ENCODE peak calls at places on chromosomes 7 and 10, in five cellular contexts. N is heart left ventricle, F is AG04450, C is mammary epithelial cell, R is HFF-Myc. M is an unnamed sample.

GRCh38 chr10:86747796-86748581 is 8.4 kb upstream of the BMPR1A start:
- DNase-seq in R (no peak), C (no peak), N (no peak), F (no peak), M (no peak)

GRCh38 chr10:1187151-1187854 is 131.1 kb downstream of the WDR37 start:
- DNase-seq in R (no peak), N (peak), F (no peak), C (peak), M (no peak)

GRCh38 chr7:22442887-22443369 is 57.1 kb downstream of the STEAP1B start:
- DNase-seq in R (no peak), F (no peak), C (no peak), N (no peak), M (no peak)

GRCh38 chr7:131493559-131493958 is 62.9 kb downstream of the PODXL start:
- DNase-seq in N (no peak), C (no peak), R (no peak), F (no peak), M (no peak)

GRCh38 chr7:66837007-66837406 is 84.0 kb upstream of the TMEM248 start:
- DNase-seq in F (no peak), C (peak), R (peak), N (peak), M (no peak)

GRCh38 chr10:13371879-13372470 is 23.9 kb upstream of the SEPHS1 start:
- DNase-seq in R (peak), N (no peak), C (peak), F (peak), M (no peak)

GRCh38 chr7:96591900-96592676 is 117.6 kb downstream of the SEM1 start:
- DNase-seq in N (no peak), R (no peak), C (no peak), F (no peak), M (no peak)

GRCh38 chr7:311131-311680 is 21.2 kb downstream of the FOXL3 start:
- DNase-seq in R (no peak), C (no peak), F (no peak), N (peak), M (no peak)

GRCh38 chr10:117131390-117132327 is 6.4 kb downstream of the VAX1 start:
- DNase-seq in F (no peak), R (no peak), C (no peak), N (no peak), M (no peak)

GRCh38 chr7:97733276-97734206 is 1.7 kb downstream of the TAC1 start:
- DNase-seq in R (no peak), F (no peak), N (no peak), C (no peak), M (no peak)

GRCh38 chr10:116775488-116776400 is 33.4 kb upstream of the HSPA12A start:
- DNase-seq in C (no peak), N (no peak), R (no peak), F (no peak), M (no peak)

GRCh38 chr10:83276971-83277370 is 862.3 kb upstream of the GHITM start:
- DNase-seq in C (no peak), R (no peak), N (no peak), F (no peak), M (no peak)

GRCh38 chr10:101588879-101589278 is 758 bp downstream of the DPCD start:
- DNase-seq in C (peak), N (no peak), F (no peak), R (no peak), M (no peak)

GRCh38 chr10:98331888-98332287 is 63.9 kb upstream of the LOXL4 start:
- DNase-seq in F (no peak), N (no peak), C (peak), R (no peak), M (no peak)

GRCh38 chr10:117299435-117299834 is 58.5 kb downstream of the SLC18A2 start:
- DNase-seq in F (no peak), N (no peak), R (no peak), C (no peak), M (no peak)

GRCh38 chr10:119654540-119654939 is 3.4 kb downstream of the BAG3 start:
- DNase-seq in F (no peak), R (no peak), C (peak), N (no peak), M (no peak)

GRCh38 chr7:123675092-123675473 is 19.4 kb downstream of the LMOD2 start:
- DNase-seq in F (no peak), R (no peak), N (no peak), C (no peak), M (peak)

GRCh38 chr7:1681581-1681980 is 11.5 kb downstream of the ELFN1 start:
- DNase-seq in C (no peak), F (no peak), N (peak), R (no peak), M (no peak)

GRCh38 chr7:2932761-2933251 is 88.7 kb upstream of the GNA12 start:
- DNase-seq in N (peak), C (no peak), F (no peak), R (no peak), M (no peak)

GRCh38 chr7:36734731-36735130 is 10.4 kb upstream of the AOAH start:
- DNase-seq in N (no peak), F (no peak), C (no peak), R (no peak), M (no peak)

GRCh38 chr7:2735744-2736143 is 47.7 kb downstream of the AMZ1 start:
- DNase-seq in C (no peak), F (no peak), N (no peak), R (no peak), M (no peak)

GRCh38 chr7:121752706-121753105 is 120.3 kb upstream of the PTPRZ1 start:
- DNase-seq in F (no peak), C (no peak), R (no peak), N (no peak), M (no peak)

GRCh38 chr7:139099181-139099947 is 10.2 kb downstream of the ZC3HAV1 start:
- DNase-seq in C (no peak), F (no peak), R (no peak), N (no peak), M (no peak)

GRCh38 chr10:4136121-4136520 is 351.1 kb upstream of the KLF6 start:
- DNase-seq in F (no peak), R (no peak), C (peak), N (no peak), M (no peak)

GRCh38 chr10:48494073-48494472 is 110.8 kb downstream of the ARHGAP22 start:
- DNase-seq in C (peak), F (no peak), R (no peak), N (no peak), M (no peak)

GRCh38 chr7:84232653-84233052 is 38.1 kb upstream of the SEMA3A start:
- DNase-seq in N (no peak), C (peak), F (peak), R (no peak), M (no peak)

GRCh38 chr10:123297175-123297574 is 143.0 kb downstream of the BUB3 start:
- DNase-seq in N (no peak), C (no peak), F (no peak), R (no peak), M (no peak)

GRCh38 chr7:54076619-54077018 is 465.6 kb upstream of the VSTM2A start:
- DNase-seq in F (no peak), N (no peak), C (peak), R (no peak), M (no peak)

GRCh38 chr10:112435013-112435619 is 11.6 kb downstream of the ZDHHC6 start:
- DNase-seq in N (no peak), F (no peak), R (peak), C (peak), M (no peak)

GRCh38 chr10:60905580-60905979 is 38.4 kb downstream of the RHOBTB1 start:
- DNase-seq in C (no peak), F (peak), R (no peak), N (peak), M (no peak)

GRCh38 chr10:70508912-70509366 is 30.4 kb downstream of the PALD1 start:
- DNase-seq in N (peak), F (no peak), R (peak), C (no peak), M (no peak)

GRCh38 chr10:64477791-64478190 is 956.6 kb downstream of the REEP3 start:
- DNase-seq in N (no peak), F (no peak), C (no peak), R (no peak), M (no peak)

GRCh38 chr10:119025336-119025735 is 4.2 kb upstream of the NANOS1 start:
- DNase-seq in C (peak), F (no peak), R (no peak), N (peak), M (no peak)

GRCh38 chr7:116075351-116076145 is 45.0 kb upstream of the TFEC start:
- DNase-seq in N (no peak), R (no peak), C (peak), F (no peak), M (no peak)

GRCh38 chr7:119472398-119473038 is 800.5 kb upstream of the KCND2 start:
- DNase-seq in R (no peak), C (no peak), F (no peak), N (no peak), M (no peak)

GRCh38 chr7:151081170-151082101 is 827 bp upstream of the FASTK start:
- DNase-seq in R (no peak), F (no peak), N (peak), C (peak), M (no peak)

GRCh38 chr7:6271694-6272371 is 591 bp downstream of the CYTH3 start:
- DNase-seq in F (no peak), R (no peak), C (no peak), N (no peak), M (no peak)

DNA sequence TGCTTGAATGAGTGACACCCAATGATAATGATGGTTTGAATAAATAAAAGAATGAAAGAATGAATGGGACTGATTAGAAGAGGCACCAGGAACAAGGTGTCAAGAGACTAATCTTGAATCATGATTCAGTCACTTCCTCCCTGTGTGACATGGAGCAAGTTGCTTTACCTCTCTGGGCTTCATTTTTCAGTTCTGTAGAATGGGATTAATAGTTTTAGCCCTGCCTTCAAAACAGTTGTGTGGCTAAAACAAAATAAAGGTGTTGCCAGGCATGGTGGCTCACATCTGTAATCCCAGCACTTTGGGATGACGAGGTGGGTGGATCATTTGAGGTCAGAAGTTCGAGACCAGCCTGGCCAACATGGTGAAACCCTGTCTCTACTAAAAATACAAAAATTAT is 37.6 kb downstream of the MYL10 start:
- DNase-seq in N (no peak), F (no peak), C (no peak), R (no peak), M (no peak)
- TF ChIP-seq CTCF in N (no peak), F (no peak), C (no peak), R (no peak), M (no peak)

GRCh38 chr7:101554584-101555268 is 74.4 kb downstream of the MYL10 start:
- DNase-seq in F (no peak), R (no peak), N (peak), C (no peak), M (no peak)
- H3K4me3 ChIP-seq in F (no peak), R (no peak), N (no peak), C (no peak), M (no peak)

GRCh38 chr7:142323706-142324105 is 65.8 kb upstream of the PRSS58 start:
- DNase-seq in R (no peak), N (no peak), F (no peak), C (peak), M (no peak)
- TF ChIP-seq CTCF in R (peak), N (peak), F (peak), C (peak), M (peak)

GRCh38 chr10:104339469-104340098 is 1.3 kb upstream of the ITPRIP start:
- DNase-seq in N (no peak), R (no peak), C (peak), F (no peak), M (peak)

GRCh38 chr10:104337985-104338735 is at the start of gene ITPRIP:
- DNase-seq in F (no peak), N (peak), C (peak), R (no peak), M (no peak)

GRCh38 chr10:104337527-104337984 is 709 bp downstream of the ITPRIP start:
- DNase-seq in F (no peak), C (peak), R (no peak), N (no peak), M (no peak)

GRCh38 chr10:104340692-104341091 is 2.4 kb upstream of the ITPRIP start:
- DNase-seq in R (no peak), C (no peak), N (no peak), F (no peak), M (no peak)

DNA sequence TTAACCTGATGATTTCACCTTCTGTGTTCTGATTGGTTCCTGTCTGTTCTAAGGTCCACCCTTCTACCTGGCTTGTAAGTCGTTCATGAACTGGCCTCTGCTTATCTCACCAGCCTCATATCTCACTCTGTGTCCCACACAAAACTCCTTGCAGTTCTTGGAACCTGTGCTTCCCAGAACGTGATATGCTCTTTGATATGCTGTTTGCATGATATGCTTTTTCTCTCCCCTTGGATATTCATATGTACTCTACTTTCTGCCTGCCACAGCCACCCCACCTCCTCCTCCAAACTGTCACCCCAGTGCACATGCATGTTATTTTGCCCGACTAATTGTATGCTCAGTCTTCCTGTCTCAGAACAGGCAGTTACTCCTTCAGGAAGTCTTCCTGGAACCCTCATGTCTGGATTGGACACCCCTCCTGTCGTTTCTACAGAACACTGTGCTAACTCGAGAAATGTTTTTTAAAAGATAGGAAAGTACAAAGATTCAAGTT is 1.9 kb upstream of the ITPRIP start:
- DNase-seq in N (no peak), F (no peak), C (no peak), R (no peak), M (no peak)
- H3K4me3 ChIP-seq in N (peak), F (no peak), C (no peak), R (peak), M (no peak)

GRCh38 chr10:91214906-91215305 is 5.6 kb upstream of the PCGF5 start:
- DNase-seq in N (no peak), F (no peak), C (no peak), R (no peak), M (no peak)
- TF ChIP-seq CTCF in N (no peak), F (no peak), C (no peak), R (no peak), M (no peak)

DNA sequence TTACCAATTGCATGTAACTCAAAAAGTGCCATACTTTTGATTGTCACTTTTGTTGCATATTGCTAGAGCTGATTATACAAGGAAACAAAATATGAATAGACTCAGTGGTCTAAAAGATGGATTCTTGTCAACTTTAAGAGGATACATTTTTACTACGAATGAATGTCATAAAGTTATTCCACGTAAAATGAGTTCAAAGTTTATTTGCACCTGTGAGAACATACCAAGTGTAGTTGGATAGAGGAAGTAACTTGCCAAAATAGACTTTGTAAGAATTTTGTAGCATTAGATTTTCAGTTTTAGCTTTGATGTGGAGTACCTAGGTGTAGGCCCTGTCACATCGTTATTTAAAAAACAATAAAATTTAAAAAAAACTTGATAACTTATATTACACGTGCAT is 106.2 kb downstream of the PHF14 start:
- DNase-seq in C (no peak), F (no peak), N (no peak), R (no peak), M (no peak)
- H3K4me3 ChIP-seq in C (no peak), F (no peak), N (no peak), R (no peak), M (no peak)

GRCh38 chr7:46152671-46153070 is 231.6 kb upstream of the IGFBP3 start:
- DNase-seq in R (no peak), F (no peak), N (no peak), C (no peak), M (no peak)
- TF ChIP-seq CTCF in R (no peak), F (peak), N (no peak), C (no peak), M (peak)

GRCh38 chr10:93081834-93082233 is 8.1 kb downstream of the CYP26A1 start:
- DNase-seq in C (no peak), R (no peak), F (no peak), N (no peak), M (no peak)

GRCh38 chr10:93079663-93080349 is 6.1 kb downstream of the CYP26A1 start:
- DNase-seq in C (no peak), R (no peak), F (no peak), N (no peak), M (no peak)

GRCh38 chr10:93081296-93081695 is 7.6 kb downstream of the CYP26A1 start:
- DNase-seq in F (no peak), C (no peak), R (no peak), N (no peak), M (no peak)

GRCh38 chr10:93077860-93078337 is 4.2 kb downstream of the CYP26A1 start:
- DNase-seq in F (no peak), N (no peak), R (no peak), C (no peak), M (no peak)

DNA sequence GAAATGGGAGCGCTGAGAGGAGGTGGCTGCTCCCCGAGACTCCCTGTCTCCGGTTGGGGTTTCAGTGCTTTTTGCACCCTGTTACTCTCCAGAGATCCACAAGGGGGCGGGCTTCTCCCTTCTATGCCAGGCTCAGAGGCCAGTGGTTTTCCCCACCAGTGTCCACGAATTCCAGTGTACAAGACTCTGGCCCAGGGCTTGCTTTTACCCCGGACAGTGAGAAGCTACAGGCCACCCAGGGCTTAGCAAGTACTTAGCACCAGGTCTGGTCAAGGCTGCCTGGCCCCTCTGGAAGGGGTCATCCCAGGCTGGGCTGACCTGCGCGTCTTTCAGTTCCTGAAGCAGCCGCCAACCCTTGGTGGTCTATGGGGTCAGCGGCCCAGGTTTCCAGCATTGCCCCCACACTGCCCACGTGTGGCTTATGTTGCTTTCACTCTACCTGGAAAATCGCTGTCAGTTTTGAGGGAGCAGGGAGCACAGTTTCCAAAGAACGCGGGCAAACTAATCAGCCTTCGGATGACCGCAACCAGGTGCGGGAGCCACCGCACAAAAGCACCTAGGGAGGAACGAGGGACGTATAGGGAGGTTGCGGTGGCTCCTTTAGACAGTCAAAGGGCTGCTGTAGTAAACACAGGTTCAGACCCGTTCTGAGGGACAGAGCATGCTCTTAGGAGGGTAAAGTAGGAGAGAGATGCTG is 6.8 kb downstream of the CYP26A1 start:
- DNase-seq in N (no peak), R (no peak), C (no peak), F (no peak), M (no peak)
- H3K4me3 ChIP-seq in N (no peak), R (no peak), C (no peak), F (peak), M (no peak)